ENCODE peak calls at places on chromosome 1, in nine cellular contexts. V is LNCaP clone FGC, X is SK-N-SH, F is transverse colon, J is Panc1, I is cardiac muscle cell, Z is HFF-Myc, A is mammary epithelial cell, T is OCI-LY7. U is an unnamed sample.
A peak's percentile ranks its signal among the peaks of the same experiment; 100 is the strongest.

GRCh38 chr1:115826642-115827041 is 14.3 kb downstream of the NHLH2 start:
- DNase-seq in V (no peak), Z (no peak), J (no peak), I (no peak), A (no peak), T (no peak), F (no peak), X (no peak), U (no peak)

GRCh38 chr1:36752891-36753361 is 270.2 kb upstream of the CSF3R start:
- DNase-seq in T (no peak), A (no peak), X (no peak), I (no peak), Z (no peak), F (no peak), J (no peak), V (no peak), U (no peak)

GRCh38 chr1:116574581-116575291 is 3.9 kb upstream of the CD58 start:
- DNase-seq in J (no peak), A (peak; percentile 39), I (peak; percentile 73), Z (peak; percentile 41), F (peak; percentile 71), V (no peak), X (peak; percentile 81), T (peak; percentile 66), U (peak; percentile 70)

GRCh38 chr1:204225841-204226745 is 12.3 kb upstream of the GOLT1A start:
- DNase-seq in V (peak; percentile 18), I (no peak), T (no peak), X (no peak), F (peak; percentile 67), J (no peak), Z (no peak), A (peak; percentile 76), U (no peak)

GRCh38 chr1:214500349-214501055 is 50.9 kb downstream of the PTPN14 start:
- DNase-seq in A (no peak), V (no peak), I (peak; percentile 11), Z (peak; percentile 70), F (no peak), J (no peak), T (no peak), X (no peak), U (no peak)

GRCh38 chr1:160826546-160826945 is 30.6 kb downstream of the LY9 start:
- DNase-seq in A (peak; percentile 45), I (no peak), X (no peak), J (no peak), T (no peak), V (no peak), Z (no peak), F (no peak), U (no peak)

GRCh38 chr1:69305621-69306020 is 262.1 kb upstream of the LRRC7 start:
- DNase-seq in V (no peak), A (peak; percentile 8), J (no peak), X (no peak), Z (no peak), I (no peak), T (peak; percentile 19), F (no peak), U (no peak)

GRCh38 chr1:247268390-247269045 is 12.6 kb downstream of the VN1R5 start:
- DNase-seq in J (no peak), Z (no peak), V (no peak), X (no peak), A (no peak), F (no peak), I (no peak), T (no peak), U (no peak)

GRCh38 chr1:61638296-61638695 is 86.6 kb downstream of the TM2D1 start:
- DNase-seq in X (no peak), V (no peak), I (no peak), F (no peak), T (no peak), Z (peak; percentile 91), J (no peak), A (no peak), U (peak; percentile 32)

GRCh38 chr1:234745844-234746797 is 136.1 kb upstream of the IRF2BP2 start:
- DNase-seq in A (peak; percentile 45), Z (no peak), V (no peak), F (no peak), J (no peak), X (peak; percentile 71), I (no peak), T (no peak), U (no peak)

GRCh38 chr1:89989791-89990190 is 5.1 kb upstream of the ZNF326 start:
- DNase-seq in J (no peak), F (peak; percentile 64), X (no peak), A (no peak), I (no peak), V (no peak), T (no peak), Z (no peak), U (no peak)

GRCh38 chr1:4724001-4724400 is 69.6 kb downstream of the AJAP1 start:
- DNase-seq in F (no peak), Z (no peak), J (no peak), X (no peak), I (no peak), A (no peak), T (no peak), V (no peak), U (no peak)

GRCh38 chr1:17595602-17595925 is 56.1 kb downstream of the ARHGEF10L start:
- DNase-seq in T (no peak), F (no peak), V (no peak), Z (no peak), X (no peak), A (no peak), J (no peak), I (no peak), U (no peak)

GRCh38 chr1:44061857-44062256 is 30.6 kb upstream of the SLC6A9 start:
- DNase-seq in I (peak; percentile 66), X (no peak), J (no peak), Z (no peak), A (no peak), T (no peak), V (no peak), F (no peak), U (no peak)

GRCh38 chr1:26357121-26357602 is 3.2 kb upstream of the CRYBG2 start:
- DNase-seq in I (no peak), J (no peak), A (peak; percentile 77), Z (no peak), T (no peak), V (no peak), F (peak; percentile 85), X (no peak), U (no peak)

GRCh38 chr1:58596631-58597052 is 19.6 kb upstream of the TACSTD2 start:
- DNase-seq in T (no peak), F (no peak), I (no peak), Z (no peak), A (peak; percentile 46), J (no peak), V (no peak), X (no peak), U (no peak)

GRCh38 chr1:151852733-151853132 is 779 bp downstream of the THEM5 start:
- DNase-seq in Z (no peak), F (no peak), I (no peak), T (no peak), X (no peak), J (no peak), V (no peak), A (no peak), U (no peak)

GRCh38 chr1:57262472-57262871 is 161.4 kb downstream of the DAB1 start:
- DNase-seq in J (no peak), X (no peak), T (no peak), Z (no peak), I (no peak), F (no peak), A (no peak), V (no peak), U (no peak)

GRCh38 chr1:54218883-54219687 is 19.1 kb downstream of the MRPL37 start:
- DNase-seq in F (peak; percentile 42), J (no peak), I (no peak), X (no peak), T (no peak), Z (no peak), A (no peak), V (no peak), U (no peak)

GRCh38 chr1:30777906-30778155 is 20.3 kb upstream of the LAPTM5 start:
- DNase-seq in F (no peak), V (no peak), I (no peak), Z (no peak), A (no peak), T (no peak), X (no peak), J (no peak), U (no peak)
- TF ChIP-seq CTCF in F (no peak), V (no peak), I (peak; percentile 33), Z (peak; percentile 37), A (peak; percentile 39), T (peak; percentile 54), X (no peak), J (peak; percentile 75), U (no peak)

GRCh38 chr1:1600861-1601563 is 1.1 kb upstream of the FNDC10 start:
- DNase-seq in V (no peak), T (no peak), X (peak; percentile 48), J (no peak), A (no peak), I (no peak), Z (no peak), F (no peak), U (peak; percentile 85)
- H3K4me3 ChIP-seq in V (peak overlapping the region; percentile 63), T (no peak overlapping the region), X (peak overlapping the region; percentile 56), J (peak overlapping the region; percentile 41), A (peak overlapping the region; percentile 40), I (peak overlapping the region; percentile 47), Z (no peak overlapping the region), F (no peak overlapping the region), U (no peak overlapping the region)

GRCh38 chr1:183470961-183471747 is 1.1 kb upstream of the SMG7 start:
- DNase-seq in J (peak; percentile 73), T (peak; percentile 88), V (no peak), Z (peak; percentile 33), A (peak; percentile 79), I (peak; percentile 86), X (peak; percentile 74), F (peak; percentile 70), U (peak; percentile 93)
- TF ChIP-seq CTCF in J (no peak), T (peak; percentile 53), V (peak; percentile 7), Z (no peak), A (peak; percentile 11), I (peak; percentile 1), X (peak; percentile 13), F (peak; percentile 6), U (no peak)

GRCh38 chr1:6412896-6413295 is 6.8 kb downstream of the HES2 start:
- DNase-seq in T (no peak), X (no peak), F (peak; percentile 30), I (no peak), Z (no peak), A (peak; percentile 77), J (no peak), V (peak; percentile 67), U (no peak)
- H3K4me3 ChIP-seq in T (no peak overlapping the region), X (no peak overlapping the region), F (no peak overlapping the region), I (no peak overlapping the region), Z (no peak overlapping the region), A (no peak overlapping the region), J (no peak overlapping the region), V (no peak overlapping the region), U (no peak overlapping the region)

GRCh38 chr1:66711420-66711819 is 40.8 kb upstream of the DYNLT5 start:
- DNase-seq in T (no peak), Z (peak; percentile 5), X (peak; percentile 25), A (no peak), I (no peak), V (no peak), J (no peak), F (no peak), U (no peak)
- TF ChIP-seq CTCF in T (peak; percentile 46), Z (peak; percentile 19), X (peak; percentile 54), A (peak; percentile 33), I (peak; percentile 32), V (peak; percentile 34), J (peak; percentile 37), F (no peak), U (no peak)

U was measured in lower leg skin.